ENCODE peak calls at places on chromosomes 13 and 19, in seven cellular contexts. L, Y, G, J, B, C and N are unnamed samples.

GRCh38 chr13:50581586-50582196 is 261.8 kb downstream of the DLEU7 start:
- DNase-seq in J (no peak), Y (no peak), L (no peak), B (no peak), G (no peak), C (no peak), N (no peak)

GRCh38 chr13:44309771-44310767 is 63.6 kb upstream of the SERP2 start:
- DNase-seq in J (no peak), Y (no peak), B (no peak), G (no peak), L (no peak), C (peak; percentile 61), N (peak; percentile 76)

GRCh38 chr19:53057904-53058579 is 13.5 kb downstream of the ERVV-2 start:
- DNase-seq in J (peak; percentile 72), C (peak; percentile 40), B (peak; percentile 15), Y (no peak), G (no peak), L (no peak), N (no peak)

GRCh38 chr13:110957931-110958330 is 43.1 kb upstream of the ANKRD10 start:
- DNase-seq in B (no peak), C (no peak), J (no peak), Y (no peak), G (no peak), L (no peak), N (no peak)

GRCh38 chr19:10102787-10103236 is 334 bp upstream of the ANGPTL6 start:
- DNase-seq in L (no peak), C (no peak), Y (no peak), J (peak; percentile 53), G (peak; percentile 88), B (no peak), N (no peak)

GRCh38 chr19:35236638-35237400 is 8.3 kb upstream of the FAM187B start:
- DNase-seq in C (no peak), L (no peak), Y (no peak), J (no peak), B (no peak), G (no peak), N (no peak)

GRCh38 chr19:16930753-16931152 is 42.0 kb downstream of the F2RL3 start:
- DNase-seq in L (no peak), J (no peak), G (peak; percentile 22), B (no peak), C (no peak), Y (no peak), N (no peak)

GRCh38 chr13:110106726-110107125 is 200.2 kb downstream of the COL4A1 start:
- DNase-seq in B (peak; percentile 69), G (no peak), J (no peak), L (peak; percentile 67), C (peak; percentile 56), Y (no peak), N (peak; percentile 69)

GRCh38 chr13:96817336-96817941 is 176.8 kb downstream of the OXGR1 start:
- DNase-seq in G (no peak), L (no peak), B (peak; percentile 31), J (peak; percentile 14), Y (no peak), C (no peak), N (no peak)

GRCh38 chr19:11141937-11142527 is 13.6 kb downstream of the SPC24 start:
- DNase-seq in Y (no peak), G (no peak), C (no peak), B (no peak), L (no peak), J (no peak), N (no peak)

GRCh38 chr19:52566588-52566987 is 3.5 kb upstream of the ZNF701 start:
- DNase-seq in J (no peak), C (no peak), Y (peak; percentile 4), G (no peak), L (no peak), B (peak; percentile 14), N (no peak)

GRCh38 chr19:16371540-16371986 is 46.9 kb downstream of the KLF2 start:
- DNase-seq in B (no peak), Y (no peak), G (peak; percentile 98), J (no peak), C (peak; percentile 68), L (peak; percentile 44), N (no peak)

GRCh38 chr13:47114030-47114429 is 217.2 kb upstream of the HTR2A start:
- DNase-seq in B (peak; percentile 33), L (no peak), G (no peak), C (no peak), Y (peak; percentile 38), J (no peak), N (no peak)

GRCh38 chr13:46489586-46490023 is 63.4 kb upstream of the LRCH1 start:
- DNase-seq in G (no peak), L (no peak), J (no peak), B (peak; percentile 77), Y (peak; percentile 7), C (peak; percentile 40), N (peak; percentile 88)

GRCh38 chr19:37930416-37930815 is 23.4 kb downstream of the SIPA1L3 start:
- DNase-seq in L (no peak), G (no peak), Y (no peak), C (no peak), J (no peak), B (peak; percentile 46), N (peak; percentile 16)

GRCh38 chr13:60091573-60091972 is 72.2 kb downstream of the DIAPH3 start:
- DNase-seq in G (no peak), C (no peak), Y (no peak), L (no peak), J (no peak), B (no peak), N (no peak)

GRCh38 chr19:3556978-3557460 is 367 bp downstream of the MFSD12 start:
- DNase-seq in B (peak; percentile 23), L (no peak), G (peak; percentile 89), Y (no peak), C (no peak), J (peak; percentile 74), N (peak; percentile 47)

GRCh38 chr13:97567510-97568243 is 133.7 kb downstream of the RAP2A start:
- DNase-seq in J (no peak), Y (no peak), C (peak; percentile 28), L (no peak), G (no peak), B (peak; percentile 83), N (peak; percentile 73)

DNA sequence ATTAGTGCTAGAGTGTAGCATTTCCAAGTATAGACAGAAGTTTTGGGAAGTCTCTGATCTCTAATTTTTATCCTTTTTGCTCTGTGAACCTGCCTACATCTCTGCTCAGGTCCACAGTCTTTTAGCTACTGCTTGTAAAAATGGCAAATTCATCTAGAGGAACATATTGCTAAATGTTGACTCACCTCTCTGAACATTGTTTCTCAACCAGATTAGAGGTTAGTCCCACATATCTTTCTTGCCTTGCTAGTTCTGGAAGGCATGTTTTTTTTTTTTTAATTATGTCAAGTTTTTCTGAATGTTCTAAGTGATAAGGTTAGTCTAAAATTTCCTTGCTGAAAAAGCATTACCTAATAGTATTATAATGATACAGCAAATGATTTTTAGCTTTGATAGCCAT is 2889.6 kb upstream of the PCDH20 start:
- DNase-seq in G (no peak), C (no peak), J (no peak), B (peak; percentile 49), L (no peak), Y (no peak), N (no peak)
- H3K4me3 ChIP-seq in G (no peak overlapping the region), C (no peak overlapping the region), J (no peak overlapping the region), B (no peak overlapping the region), L (no peak overlapping the region), Y (no peak overlapping the region), N (no peak overlapping the region)

GRCh38 chr19:13615890-13616289 is 109.6 kb upstream of the CACNA1A start:
- DNase-seq in Y (no peak), G (peak; percentile 32), B (no peak), L (no peak), J (no peak), C (no peak), N (peak; percentile 80)
- H3K27me3 ChIP-seq in Y (no peaks in the 10 kb centered on the region), G (peaks cover 9% of the 10 kb centered on the region), B (peaks cover 11% of the 10 kb centered on the region), L (no peaks in the 10 kb centered on the region), J (peaks cover 17% of the 10 kb centered on the region), C (no peaks in the 10 kb centered on the region), N (no peaks in the 10 kb centered on the region)

GRCh38 chr13:38685974-38686571 is 804 bp upstream of the FREM2 start:
- DNase-seq in C (no peak), B (peak; percentile 15), L (no peak), J (peak; percentile 16), Y (no peak), G (no peak), N (no peak)

GRCh38 chr13:38688674-38689073 is 1.8 kb downstream of the FREM2 start:
- DNase-seq in B (no peak), J (no peak), L (no peak), Y (no peak), C (no peak), G (no peak), N (no peak)

GRCh38 chr13:38690231-38690630 is 3.4 kb downstream of the FREM2 start:
- DNase-seq in C (no peak), J (no peak), B (no peak), Y (no peak), L (no peak), G (no peak), N (no peak)

GRCh38 chr13:38686635-38687245 is at the start of gene FREM2:
- DNase-seq in L (no peak), C (no peak), Y (no peak), J (no peak), G (no peak), B (peak; percentile 13), N (peak; percentile 20)

DNA sequence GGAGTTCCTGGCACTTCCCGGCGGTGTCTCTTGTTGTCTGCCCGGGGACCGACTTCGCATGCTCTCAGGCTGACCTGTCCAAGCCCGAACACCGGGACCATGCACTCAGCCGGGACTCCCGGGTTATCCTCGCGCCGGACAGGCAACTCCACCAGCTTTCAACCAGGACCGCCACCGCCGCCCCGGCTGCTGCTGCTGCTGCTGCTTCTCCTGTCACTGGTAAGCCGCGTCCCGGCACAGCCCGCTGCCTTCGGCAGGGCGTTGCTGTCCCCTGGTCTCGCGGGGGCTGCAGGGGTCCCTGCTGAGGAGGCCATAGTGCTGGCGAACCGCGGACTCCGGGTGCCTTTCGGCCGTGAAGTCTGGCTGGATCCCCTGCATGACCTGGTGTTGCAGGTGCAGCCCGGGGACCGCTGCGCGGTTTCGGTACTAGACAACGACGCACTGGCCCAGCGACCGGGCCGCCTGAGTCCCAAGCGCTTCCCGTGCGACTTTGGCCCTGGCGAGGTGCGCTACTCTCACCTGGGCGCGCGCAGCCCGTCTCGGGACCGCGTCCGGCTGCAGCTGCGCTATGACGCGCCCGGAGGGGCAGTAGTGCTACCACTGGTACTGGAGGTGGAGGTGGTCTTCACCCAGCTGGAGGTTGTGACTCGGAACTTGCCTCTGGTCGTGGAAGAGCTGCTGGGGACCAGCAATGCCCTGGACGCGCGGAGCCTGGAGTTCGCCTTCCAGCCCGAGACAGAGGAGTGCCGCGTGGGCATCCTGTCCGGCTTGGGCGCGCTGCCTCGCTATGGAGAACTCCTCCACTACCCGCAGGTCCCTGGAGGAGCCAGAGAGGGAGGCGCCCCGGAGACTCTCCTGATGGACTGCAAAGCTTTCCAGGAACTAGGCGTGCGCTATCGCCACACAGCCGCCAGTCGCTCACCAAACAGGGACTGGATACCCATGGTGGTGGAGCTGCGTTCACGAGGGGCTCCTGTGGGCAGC is 661 bp downstream of the FREM2 start:
- DNase-seq in C (peak; percentile 18), B (peak; percentile 12), L (no peak), Y (no peak), J (peak; percentile 15), G (no peak), N (peak; percentile 40)
- H3K4me3 ChIP-seq in C (peak overlapping the region; percentile 43), B (peak overlapping the region; percentile 64), L (no peak overlapping the region), Y (no peak overlapping the region), J (no peak overlapping the region), G (peak overlapping the region; percentile 36), N (peak overlapping the region; percentile 44)

DNA sequence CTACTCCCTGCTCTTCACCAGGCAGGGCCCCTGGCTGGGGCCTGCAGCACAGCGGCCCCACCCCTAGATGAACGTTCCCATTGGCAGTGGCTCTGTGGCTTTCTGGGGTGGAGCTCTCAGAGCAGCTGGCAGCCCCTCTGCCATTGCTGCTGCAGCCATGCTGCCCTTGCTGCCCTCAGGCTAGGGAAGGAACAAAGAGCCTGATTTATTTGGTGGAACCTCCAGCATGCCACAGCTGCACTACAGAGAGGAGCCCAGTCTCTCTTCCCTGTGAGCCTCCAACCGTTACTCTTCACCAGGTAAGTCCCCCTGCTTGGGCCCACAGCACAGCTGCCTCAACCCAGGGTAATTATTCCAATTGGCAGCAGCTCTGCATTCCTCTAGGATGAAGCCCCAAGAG is 5.7 kb downstream of the SIGLEC6 start:
- DNase-seq in Y (no peak), B (no peak), G (peak; percentile 24), C (no peak), L (no peak), J (no peak), N (no peak)
- H3K27me3 ChIP-seq in Y (no peaks in the 10 kb centered on the region), B (no peaks in the 10 kb centered on the region), G (no peaks in the 10 kb centered on the region), C (no peaks in the 10 kb centered on the region), L (peaks cover 3% of the 10 kb centered on the region), J (peaks cover 15% of the 10 kb centered on the region), N (peaks cover 2% of the 10 kb centered on the region)